ENCODE peak calls at places on chromosome 12, in eight cellular contexts. Q, S, V, J, M, C, Y and U are unnamed samples. For H3K4me1, the result is how much of the 10 kb centered on the place peaks cover.

GRCh38 chr12:42325776-42326465 is at the start of the genes PPHLN1 and ZCRB1:
- DNase-seq in Q (peak), S (peak), V (peak), J (peak), M (peak), C (peak), Y (peak), U (peak)

GRCh38 chr12:132558861-132559623 is 51.3 kb downstream of the LRCOL1 start:
- DNase-seq in Q (no peak), S (no peak), V (no peak), J (no peak), M (no peak), C (no peak), Y (no peak), U (no peak)

GRCh38 chr12:103105971-103106597 is 148.6 kb downstream of the ASCL1 start:
- DNase-seq in Q (no peak), S (no peak), V (no peak), J (no peak), M (no peak), C (no peak), Y (no peak), U (no peak)

GRCh38 chr12:21710944-21711343 is 53.3 kb upstream of the LDHB start:
- DNase-seq in Q (no peak), S (no peak), V (no peak), J (no peak), M (no peak), C (no peak), Y (no peak), U (no peak)

GRCh38 chr12:119363490-119363889 is 29.0 kb downstream of the CCDC60 start:
- DNase-seq in Q (no peak), S (no peak), V (no peak), J (no peak), M (no peak), C (no peak), Y (no peak), U (no peak)

GRCh38 chr12:67572492-67572891 is 76.1 kb upstream of the DYRK2 start:
- DNase-seq in Q (no peak), S (no peak), V (no peak), J (no peak), M (no peak), C (no peak), Y (no peak), U (no peak)

GRCh38 chr12:111503116-111503515 is 96.0 kb downstream of the ATXN2 start:
- DNase-seq in Q (no peak), S (no peak), V (peak), J (no peak), M (no peak), C (no peak), Y (peak), U (no peak)

GRCh38 chr12:115267464-115267863 is 583.5 kb upstream of the TBX3 start:
- DNase-seq in Q (no peak), S (no peak), V (no peak), J (no peak), M (no peak), C (no peak), Y (no peak), U (no peak)

GRCh38 chr12:49055978-49056754 is 4.4 kb downstream of the KMT2D start:
- DNase-seq in Q (peak), S (peak), V (peak), J (peak), M (peak), C (peak), Y (peak), U (peak)

GRCh38 chr12:75878382-75878720 is 153.2 kb downstream of the PHLDA1 start:
- DNase-seq in Q (peak), S (no peak), V (peak), J (no peak), M (no peak), C (no peak), Y (peak), U (no peak)

GRCh38 chr12:6347367-6348338 is 5.8 kb upstream of the TNFRSF1A start:
- DNase-seq in Q (no peak), S (peak), V (peak), J (no peak), M (no peak), C (no peak), Y (no peak), U (no peak)

GRCh38 chr12:79420146-79420618 is 270.6 kb downstream of the PAWR start:
- DNase-seq in Q (peak), S (no peak), V (peak), J (no peak), M (no peak), C (peak), Y (peak), U (no peak)

GRCh38 chr12:3326156-3326849 is 164.7 kb upstream of the PRMT8 start:
- DNase-seq in Q (no peak), S (no peak), V (no peak), J (no peak), M (no peak), C (no peak), Y (no peak), U (no peak)

GRCh38 chr12:130611026-130611905 is 104.8 kb downstream of the RIMBP2 start:
- DNase-seq in Q (no peak), S (no peak), V (no peak), J (no peak), M (no peak), C (no peak), Y (no peak), U (no peak)

GRCh38 chr12:11015775-11016430 is 6.5 kb downstream of the TAS2R19 start:
- DNase-seq in Q (peak), S (no peak), V (no peak), J (no peak), M (no peak), C (no peak), Y (no peak), U (no peak)

GRCh38 chr12:124792177-124792576 is 71.5 kb downstream of the SCARB1 start:
- DNase-seq in Q (no peak), S (no peak), V (no peak), J (no peak), M (no peak), C (no peak), Y (no peak), U (no peak)

GRCh38 chr12:115963030-115963480 is 314.4 kb downstream of the MED13L start:
- DNase-seq in Q (no peak), S (no peak), V (peak), J (no peak), M (no peak), C (no peak), Y (peak), U (no peak)

GRCh38 chr12:122473543-122474323 is 27.0 kb downstream of the ZCCHC8 start:
- DNase-seq in Q (no peak), S (peak), V (peak), J (peak), M (no peak), C (no peak), Y (peak), U (no peak)

GRCh38 chr12:57521475-57522018 is 1.1 kb upstream of the MBD6 start:
- DNase-seq in Q (peak), S (peak), V (peak), J (peak), M (no peak), C (no peak), Y (peak), U (no peak)
- H3K4me3 ChIP-seq in Q (no peak), S (peak), V (no peak), J (peak), M (no peak), C (peak), Y (peak), U (peak)

GRCh38 chr12:128077211-128077916 is 189.6 kb upstream of the TMEM132C start:
- DNase-seq in Q (no peak), S (no peak), V (no peak), J (no peak), M (no peak), C (no peak), Y (no peak), U (no peak)

GRCh38 chr12:128076188-128076587 is 190.8 kb upstream of the TMEM132C start:
- DNase-seq in Q (peak), S (no peak), V (no peak), J (no peak), M (no peak), C (no peak), Y (peak), U (no peak)

GRCh38 chr12:128073937-128074336 is 193.0 kb upstream of the TMEM132C start:
- DNase-seq in Q (no peak), S (no peak), V (no peak), J (no peak), M (no peak), C (no peak), Y (no peak), U (no peak)

GRCh38 chr12:128077917-128078298 is 189.1 kb upstream of the TMEM132C start:
- DNase-seq in Q (no peak), S (no peak), V (no peak), J (no peak), M (no peak), C (no peak), Y (no peak), U (no peak)

GRCh38 chr12:128075332-128075731 is 191.6 kb upstream of the TMEM132C start:
- DNase-seq in Q (no peak), S (no peak), V (no peak), J (no peak), M (no peak), C (no peak), Y (no peak), U (no peak)
- H3K4me1 ChIP-seq in Q (under half), S (under half), V (under half), J (under half), M (under half), C (under half), Y (under half), U (under half)

GRCh38 chr12:51972849-51973273 is 21.4 kb downstream of the ACVR1B start:
- DNase-seq in Q (peak), S (peak), V (peak), J (peak), M (peak), C (no peak), Y (peak), U (no peak)
- H3K4me3 ChIP-seq in Q (no peak), S (no peak), V (no peak), J (no peak), M (peak), C (no peak), Y (peak), U (no peak)

DNA sequence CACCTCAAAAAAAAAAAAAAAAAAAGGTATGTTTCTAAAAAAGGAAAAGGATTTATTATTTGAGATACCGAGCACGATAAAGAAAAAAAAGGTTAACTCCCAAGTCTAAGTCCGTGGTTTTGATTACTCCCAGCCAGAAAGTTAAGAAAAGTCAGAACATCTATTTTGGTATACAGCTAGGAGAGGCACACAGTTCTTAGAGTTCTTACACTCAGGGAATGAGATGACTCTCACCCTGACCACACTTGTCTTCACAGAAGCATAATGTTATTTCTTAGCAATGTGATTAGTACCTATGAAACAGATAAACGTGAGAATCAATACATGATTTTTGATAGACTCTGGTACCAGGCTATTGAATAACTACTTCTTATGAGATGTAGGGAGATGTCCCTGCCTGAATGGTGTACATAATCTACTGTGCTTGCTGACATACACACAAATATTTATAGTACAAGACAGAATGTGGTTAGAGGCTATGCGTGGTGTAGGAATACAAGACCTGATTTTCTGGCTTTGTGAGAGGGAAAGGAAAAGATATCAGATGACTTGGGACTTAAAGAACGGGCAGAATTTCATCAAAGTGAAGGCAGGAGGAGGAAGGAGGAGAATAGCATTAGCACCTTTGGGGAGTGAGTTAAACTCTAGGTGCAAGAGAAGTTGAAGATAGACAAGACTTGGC is 31.6 kb downstream of the LIMA1 start:
- DNase-seq in Q (no peak), S (no peak), V (peak), J (no peak), M (no peak), C (no peak), Y (peak), U (no peak)
- H3K4me1 ChIP-seq in Q (under half), S (under half), V (under half), J (under half), M (under half), C (under half), Y (under half), U (under half)

GRCh38 chr12:95942106-95942531 is 295 bp downstream of the CCDC38 start:
- DNase-seq in Q (no peak), S (no peak), V (no peak), J (no peak), M (no peak), C (peak), Y (no peak), U (peak)

GRCh38 chr12:95942532-95943230 is at the start of gene CCDC38:
- DNase-seq in Q (peak), S (peak), V (peak), J (peak), M (peak), C (peak), Y (peak), U (peak)

GRCh38 chr12:95940514-95940913 is 1.9 kb downstream of the CCDC38 start:
- DNase-seq in Q (no peak), S (no peak), V (no peak), J (no peak), M (no peak), C (no peak), Y (no peak), U (no peak)

GRCh38 chr12:95943231-95943842 is at the start of gene AMDHD1:
- DNase-seq in Q (peak), S (no peak), V (peak), J (peak), M (peak), C (peak), Y (peak), U (peak)

GRCh38 chr12:95944108-95944704 is 1.1 kb downstream of the AMDHD1 start:
- DNase-seq in Q (no peak), S (no peak), V (no peak), J (no peak), M (no peak), C (no peak), Y (no peak), U (no peak)
- H3K4me3 ChIP-seq in Q (no peak), S (no peak), V (no peak), J (no peak), M (no peak), C (peak), Y (no peak), U (peak)

GRCh38 chr12:47705571-47706425 is at the start of gene RPAP3:
- DNase-seq in Q (peak), S (peak), V (peak), J (peak), M (peak), C (peak), Y (peak), U (peak)

GRCh38 chr12:47707905-47708543 is 2.2 kb upstream of the RPAP3 start:
- DNase-seq in Q (no peak), S (no peak), V (no peak), J (no peak), M (no peak), C (peak), Y (no peak), U (peak)

GRCh38 chr12:47707355-47707754 is 1.5 kb upstream of the RPAP3 start:
- DNase-seq in Q (no peak), S (no peak), V (no peak), J (no peak), M (no peak), C (peak), Y (no peak), U (no peak)

GRCh38 chr12:47705239-47705570 is 625 bp downstream of the RPAP3 start:
- DNase-seq in Q (no peak), S (no peak), V (peak), J (no peak), M (no peak), C (peak), Y (no peak), U (no peak)

GRCh38 chr12:47704719-47705118 is 1.1 kb downstream of the RPAP3 start:
- DNase-seq in Q (no peak), S (no peak), V (no peak), J (no peak), M (no peak), C (no peak), Y (no peak), U (no peak)
- H3K4me1 ChIP-seq in Q (under half), S (under half), V (under half), J (under half), M (half or more), C (half or more), Y (under half), U (under half)

GRCh38 chr12:47098099-47098498 is 18.3 kb upstream of the AMIGO2 start:
- DNase-seq in Q (no peak), S (no peak), V (no peak), J (no peak), M (no peak), C (no peak), Y (no peak), U (no peak)

GRCh38 chr12:47094804-47095203 is 15.0 kb upstream of the AMIGO2 start:
- DNase-seq in Q (no peak), S (no peak), V (no peak), J (no peak), M (no peak), C (no peak), Y (no peak), U (no peak)

GRCh38 chr12:47100146-47100545 is 20.4 kb upstream of the AMIGO2 start:
- DNase-seq in Q (no peak), S (no peak), V (peak), J (no peak), M (no peak), C (no peak), Y (peak), U (no peak)

GRCh38 chr12:47097276-47097896 is 17.6 kb upstream of the AMIGO2 start:
- DNase-seq in Q (no peak), S (no peak), V (peak), J (no peak), M (no peak), C (no peak), Y (peak), U (no peak)

DNA sequence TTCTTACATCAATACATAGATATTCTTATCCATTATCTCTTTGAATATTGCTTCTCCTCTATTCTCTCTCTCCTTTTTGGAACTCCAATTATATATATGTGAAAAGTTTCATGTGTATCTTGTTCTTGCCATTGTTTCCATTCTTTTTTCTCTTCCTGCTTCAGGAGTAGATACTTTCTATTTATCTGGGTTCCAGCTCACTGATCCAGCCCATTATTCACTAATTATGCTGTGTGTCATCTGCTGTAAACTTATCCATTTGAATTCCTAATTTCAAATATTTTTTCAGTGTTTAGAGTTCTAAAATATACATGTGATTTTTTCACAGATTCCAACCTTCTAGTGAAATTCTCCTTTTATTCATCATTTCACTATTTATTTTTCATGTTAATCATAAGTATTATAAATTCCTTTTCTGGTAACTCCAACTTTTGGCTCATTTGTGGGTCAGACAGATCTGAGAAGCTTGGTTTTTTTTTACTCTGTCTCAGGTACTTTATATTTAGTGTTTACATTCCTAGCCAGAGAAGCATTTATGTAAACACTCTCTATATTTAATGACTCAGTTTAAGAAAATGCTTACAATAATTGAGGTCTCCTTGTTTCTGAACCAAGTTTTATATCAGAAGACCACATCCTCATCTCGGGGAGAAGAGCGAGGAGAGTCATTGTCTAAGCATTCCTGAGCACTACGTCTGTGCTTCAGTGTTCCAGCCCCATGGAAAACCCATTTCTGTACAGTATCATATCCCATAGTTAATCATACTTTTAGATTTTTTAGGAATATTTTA is 15.9 kb upstream of the AMIGO2 start:
- DNase-seq in Q (no peak), S (no peak), V (peak), J (no peak), M (no peak), C (no peak), Y (peak), U (no peak)
- H3K4me3 ChIP-seq in Q (no peak), S (no peak), V (no peak), J (no peak), M (no peak), C (no peak), Y (no peak), U (no peak)